ENCODE peak calls at places on chromosomes 12 and 14, in four cellular contexts. Q, O, B and A are unnamed samples.
A peak's percentile ranks its signal among the peaks of the same experiment; 100 is the strongest.

GRCh38 chr12:128381537-128381936 is 114.6 kb downstream of the TMEM132C start:
- DNase-seq in B (no peak), O (peak; percentile 57), Q (no peak), A (peak; percentile 37)

GRCh38 chr12:93626160-93626559 is 51.0 kb upstream of the CRADD start:
- DNase-seq in O (peak; percentile 8), B (peak; percentile 6), Q (peak; percentile 34), A (peak; percentile 62)

GRCh38 chr12:129772463-129773169 is 131.2 kb downstream of the TMEM132D start:
- DNase-seq in Q (no peak), B (peak; percentile 51), O (peak; percentile 70), A (peak; percentile 89)

GRCh38 chr14:69043007-69043444 is 63.9 kb upstream of the ACTN1 start:
- DNase-seq in O (no peak), Q (no peak), B (no peak), A (no peak)

GRCh38 chr12:63304844-63305243 is 153.8 kb upstream of the AVPR1A start:
- DNase-seq in Q (no peak), B (no peak), O (no peak), A (no peak)

GRCh38 chr12:88579572-88579940 is 715 bp downstream of the KITLG start:
- DNase-seq in Q (no peak), O (no peak), B (peak; percentile 63), A (peak; percentile 49)

GRCh38 chr14:50225974-50226297 is 5.4 kb downstream of the SOS2 start:
- DNase-seq in Q (no peak), O (no peak), B (no peak), A (peak; percentile 80)

GRCh38 chr12:40515041-40515825 is 177.0 kb upstream of the CNTN1 start:
- DNase-seq in O (no peak), Q (no peak), B (no peak), A (no peak)

GRCh38 chr14:99838555-99839193 is 45.5 kb downstream of the EML1 start:
- DNase-seq in Q (peak; percentile 59), B (peak; percentile 67), O (peak; percentile 59), A (peak; percentile 95)

GRCh38 chr14:104116544-104117340 is 21.6 kb upstream of the KIF26A start:
- DNase-seq in B (peak; percentile 59), Q (no peak), O (no peak), A (no peak)

GRCh38 chr14:92009604-92010003 is 30.3 kb downstream of the TRIP11 start:
- DNase-seq in B (no peak), Q (no peak), O (no peak), A (no peak)

GRCh38 chr14:54366726-54367707 is 29.8 kb upstream of the CDKN3 start:
- DNase-seq in O (peak; percentile 79), B (peak; percentile 51), Q (peak; percentile 70), A (peak; percentile 94)

GRCh38 chr12:125068391-125068790 is 3.2 kb downstream of the AACS start:
- DNase-seq in O (no peak), Q (no peak), B (no peak), A (no peak)

GRCh38 chr14:105508601-105509000 is 17.6 kb downstream of the TEDC1 start:
- DNase-seq in Q (no peak), B (no peak), O (no peak), A (no peak)

GRCh38 chr12:108784270-108784669 is 53.0 kb upstream of the CORO1C start:
- DNase-seq in B (no peak), O (no peak), Q (no peak), A (no peak)

GRCh38 chr14:103890836-103891666 is 37.2 kb upstream of the TDRD9 start:
- DNase-seq in B (no peak), Q (no peak), O (no peak), A (no peak)

GRCh38 chr14:77123381-77124344 is 17.9 kb downstream of the ZDHHC22 start:
- DNase-seq in Q (no peak), B (no peak), O (peak; percentile 46), A (peak; percentile 64)

GRCh38 chr14:77126074-77126325 is 15.6 kb downstream of the ZDHHC22 start:
- DNase-seq in Q (no peak), B (no peak), O (peak; percentile 22), A (no peak)

GRCh38 chr14:77126461-77126990 is 15.1 kb downstream of the ZDHHC22 start:
- DNase-seq in Q (no peak), B (no peak), O (peak; percentile 9), A (no peak)

GRCh38 chr14:77124345-77125274 is 17.0 kb downstream of the ZDHHC22 start:
- DNase-seq in B (peak; percentile 81), Q (peak; percentile 16), O (peak; percentile 55), A (peak; percentile 71)

DNA sequence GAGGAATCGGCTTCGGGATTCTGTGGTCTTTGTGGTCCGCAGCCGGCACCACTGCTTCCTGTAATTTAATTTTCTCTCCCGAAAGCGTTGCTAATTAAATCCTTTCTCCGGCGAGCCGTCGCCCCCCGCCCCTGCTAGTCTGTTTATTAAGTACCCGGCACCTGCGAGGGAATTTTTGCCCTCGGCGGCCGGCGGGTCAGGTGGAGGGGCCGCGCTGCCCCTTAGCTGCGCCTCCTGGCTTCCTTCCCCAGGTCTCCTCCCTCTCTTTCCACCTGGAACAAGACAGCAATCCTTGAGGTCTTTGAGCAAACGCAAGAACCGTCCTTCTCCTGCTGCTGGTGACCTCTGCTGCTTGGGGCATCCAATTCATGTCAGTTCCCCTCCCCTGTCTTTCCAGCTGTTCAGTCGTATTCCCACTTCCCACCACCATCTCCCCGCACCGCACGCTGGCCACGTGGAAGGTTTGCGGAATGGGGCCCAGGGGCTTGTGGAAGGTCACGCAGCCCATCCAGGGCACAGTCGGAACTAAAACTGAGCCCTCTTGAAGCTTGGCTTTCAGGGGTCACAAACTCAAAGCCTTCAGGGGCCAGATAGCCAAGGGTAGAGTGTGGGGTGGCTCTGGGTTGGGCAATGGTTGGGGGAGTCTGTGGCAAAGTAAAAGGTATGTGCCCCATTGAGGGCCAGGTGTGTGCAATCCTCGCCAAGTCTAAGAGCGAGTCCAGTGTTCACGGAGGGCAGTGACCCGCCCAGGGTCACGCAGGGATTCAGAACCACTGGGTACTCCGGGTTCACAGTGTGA is 16.1 kb downstream of the ZDHHC22 start:
- DNase-seq in B (no peak), Q (no peak), O (peak; percentile 44), A (peak; percentile 57)
- H2BK15ac ChIP-seq in B (peak overlapping the region; percentile 40), Q (no peak overlapping the region), O (no peak overlapping the region), A (no peak overlapping the region)

GRCh38 chr14:53186532-53186931 is 33.4 kb upstream of the DDHD1 start:
- DNase-seq in O (no peak), Q (no peak), B (no peak), A (no peak)

GRCh38 chr14:53192023-53192422 is 38.9 kb upstream of the DDHD1 start:
- DNase-seq in B (no peak), Q (no peak), O (no peak), A (no peak)

GRCh38 chr14:53190938-53191337 is 37.8 kb upstream of the DDHD1 start:
- DNase-seq in B (no peak), O (no peak), Q (peak; percentile 12), A (no peak)

GRCh38 chr14:53183611-53184010 is 30.5 kb upstream of the DDHD1 start:
- DNase-seq in O (no peak), B (no peak), Q (no peak), A (peak; percentile 4)

DNA sequence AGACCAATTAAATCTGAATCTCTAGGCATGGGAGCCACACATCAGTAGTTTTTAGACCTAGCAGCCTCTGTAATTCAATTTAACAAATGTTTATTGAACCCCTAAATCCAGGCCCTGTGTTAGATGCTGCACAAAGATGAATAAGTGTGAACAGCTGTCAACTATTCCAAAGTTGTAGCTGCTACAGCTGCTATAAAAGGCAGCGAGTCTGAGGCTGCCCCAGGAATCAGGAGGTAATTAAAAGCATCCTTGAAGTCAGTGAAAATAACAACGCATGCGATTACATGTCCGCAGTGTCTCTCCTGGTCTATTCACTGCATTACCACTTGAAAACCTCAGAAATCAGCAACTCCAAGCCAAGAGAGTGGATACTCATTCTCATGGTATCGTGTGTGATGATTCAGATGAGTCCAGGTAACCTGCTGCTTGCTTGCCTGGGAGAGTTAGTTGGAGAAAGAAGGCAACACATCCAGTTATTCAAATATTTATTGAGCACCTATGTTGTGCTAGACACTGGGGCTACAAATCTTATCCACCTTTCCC is 34.9 kb upstream of the DDHD1 start:
- DNase-seq in O (no peak), B (no peak), Q (no peak), A (no peak)
- H4K5ac ChIP-seq in O (no peak overlapping the region), B (no peak overlapping the region), Q (no peak overlapping the region), A (no peak overlapping the region)

DNA sequence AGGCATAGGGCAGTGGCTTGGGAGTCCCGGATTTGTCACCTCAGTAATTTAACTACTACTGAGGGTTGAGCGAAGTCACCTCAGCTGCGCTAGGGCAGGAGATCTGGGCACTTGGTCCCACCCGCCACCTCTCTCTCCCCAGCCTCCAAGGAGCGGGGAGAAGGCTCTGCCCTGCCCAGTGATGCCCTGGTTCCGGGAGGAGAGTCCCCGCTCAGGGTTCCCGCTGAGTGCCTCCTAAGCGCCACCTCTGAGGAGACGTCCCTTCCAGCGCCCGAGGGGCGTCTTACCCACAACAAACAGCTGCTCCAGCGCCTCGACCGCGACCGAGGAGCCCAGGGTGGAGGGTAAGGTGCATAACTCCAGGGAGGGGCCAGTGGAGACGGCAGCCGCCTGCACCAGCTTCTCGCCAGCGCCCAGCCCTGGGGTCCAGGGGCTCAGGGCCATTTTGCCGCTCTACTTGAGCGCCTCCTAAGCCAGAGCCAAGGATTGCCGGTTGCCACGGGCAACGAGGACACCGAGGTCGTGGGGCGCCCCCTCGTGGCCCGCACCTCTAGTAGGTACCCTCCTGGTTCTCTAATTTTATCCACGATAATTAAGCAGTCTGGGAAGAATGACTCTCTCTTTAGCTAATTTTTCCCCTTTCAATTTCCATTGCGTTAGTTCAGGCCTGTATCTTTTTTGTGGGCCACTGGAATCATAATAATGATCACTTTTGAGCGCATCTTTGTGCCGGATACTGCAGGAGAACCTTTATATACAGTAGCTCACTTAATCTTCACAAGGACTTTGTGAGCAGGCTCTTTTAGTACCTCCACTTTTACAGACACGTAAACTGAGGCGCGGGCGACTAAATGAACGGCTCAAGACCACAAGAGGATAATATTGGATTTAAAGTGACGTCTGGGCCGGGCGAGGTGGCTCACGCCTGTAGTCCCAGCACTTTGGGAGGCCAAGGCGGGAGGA is at the start of gene CCDC175:
- DNase-seq in Q (peak; percentile 71), B (peak; percentile 93), O (peak; percentile 94), A (peak; percentile 95)
- H2BK15ac ChIP-seq in Q (no peak within 1 kb of the TSS), B (peak within 1 kb of the TSS; percentile 73), O (no peak within 1 kb of the TSS), A (peak within 1 kb of the TSS; percentile 80)

GRCh38 chr12:13049816-13050215 is 5.6 kb downstream of the FAM234B start:
- DNase-seq in Q (peak; percentile 65), B (no peak), O (no peak), A (peak; percentile 62)

GRCh38 chr12:13046914-13047472 is 2.8 kb downstream of the FAM234B start:
- DNase-seq in B (no peak), O (no peak), Q (no peak), A (no peak)

DNA sequence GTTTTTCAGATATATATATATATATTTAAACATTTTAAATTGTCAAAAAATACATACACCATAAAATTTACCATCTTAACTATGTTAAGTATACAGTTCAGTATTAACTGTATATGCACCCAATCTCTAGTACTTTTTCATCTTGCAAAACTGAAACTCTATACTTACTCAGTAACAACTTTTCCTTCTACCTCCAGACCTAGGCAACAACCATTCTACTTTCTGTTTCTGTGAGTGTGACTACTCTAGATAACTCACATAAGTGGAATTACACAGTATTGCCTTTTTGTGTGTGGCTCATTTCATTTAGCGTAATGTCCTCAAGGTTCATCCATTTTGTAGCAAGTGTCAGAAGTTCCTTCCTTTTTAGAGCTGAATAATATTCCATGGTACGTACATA is 8.2 kb downstream of the FAM234B start:
- DNase-seq in O (no peak), B (no peak), Q (no peak), A (no peak)
- H4K5ac ChIP-seq in O (no peak overlapping the region), B (no peak overlapping the region), Q (no peak overlapping the region), A (no peak overlapping the region)